ENCODE peak calls at places on chromosomes 11 and 22, in ten cellular contexts. I is left colon; F is A172; T is RWPE1; U is stromal cell of bone marrow; W is neural progenitor cell; Q is stimulated activated CD8-positive, alpha-beta memory T cell treated with anti-CD3 and anti-CD28 coated beads, Interleukin-2, amount 100 ng/mL, for 48 hours; L is stimulated activated CD4-positive, alpha-beta T cell treated with anti-CD3 and anti-CD28 coated beads, Interleukin-2, amount 100 ng/mL, for 48 hours; X is amniotic stem cell; O is SK-N-SH. B is an unnamed sample.

GRCh38 chr22:20659258-20659657 is 114.7 kb upstream of the SERPIND1 start:
- DNase-seq in X (no peak), W (no peak), L (no peak), I (no peak), Q (no peak), T (no peak), U (no peak), O (no peak), F (no peak), B (no peak)

GRCh38 chr11:110431212-110432073 is 1.7 kb downstream of the FDX1 start:
- DNase-seq in O (peak; percentile 9), T (no peak), Q (no peak), L (no peak), U (no peak), I (no peak), X (no peak), W (peak; percentile 2), F (no peak), B (no peak)

GRCh38 chr22:22397292-22397870 is 111.2 kb downstream of the ZNF280B start:
- DNase-seq in O (no peak), W (peak; percentile 52), L (no peak), T (no peak), I (no peak), F (peak; percentile 69), X (no peak), Q (no peak), U (peak; percentile 49), B (no peak)

GRCh38 chr11:19432370-19433163 is 191.8 kb upstream of the E2F8 start:
- DNase-seq in W (no peak), Q (no peak), T (no peak), I (no peak), L (no peak), O (no peak), X (no peak), U (peak; percentile 96), F (peak; percentile 85), B (no peak)

GRCh38 chr11:111429066-111429506 is 50.0 kb upstream of the POU2AF1 start:
- DNase-seq in W (peak; percentile 26), L (peak; percentile 73), Q (peak; percentile 62), X (peak; percentile 10), U (peak; percentile 47), F (peak; percentile 37), I (peak; percentile 69), O (peak; percentile 42), T (no peak), B (peak; percentile 75)

GRCh38 chr22:33756508-33756949 is 163.7 kb downstream of the LARGE1 start:
- DNase-seq in T (no peak), F (no peak), U (no peak), W (peak; percentile 77), Q (no peak), X (no peak), O (peak; percentile 14), L (no peak), I (no peak), B (peak; percentile 39)

GRCh38 chr11:113835306-113835705 is 40.1 kb downstream of the USP28 start:
- DNase-seq in U (no peak), X (no peak), W (no peak), F (no peak), Q (no peak), I (no peak), O (no peak), L (no peak), T (no peak), B (no peak)

GRCh38 chr11:14317659-14318325 is 41.2 kb downstream of the RRAS2 start:
- DNase-seq in I (no peak), F (no peak), X (no peak), O (no peak), Q (no peak), W (no peak), L (no peak), T (no peak), U (no peak), B (no peak)

GRCh38 chr22:29037340-29037932 is 24.2 kb downstream of the C22orf31 start:
- DNase-seq in X (no peak), I (no peak), Q (no peak), T (no peak), F (no peak), W (no peak), L (no peak), O (no peak), U (no peak), B (no peak)

GRCh38 chr11:82003671-82004148 is 730.0 kb downstream of the FAM181B start:
- DNase-seq in I (no peak), X (no peak), O (no peak), U (peak; percentile 38), F (peak; percentile 67), L (peak; percentile 6), T (peak; percentile 1), Q (peak; percentile 9), W (no peak), B (no peak)

GRCh38 chr22:30459206-30460052 is 12.4 kb downstream of the SEC14L3 start:
- DNase-seq in T (peak; percentile 19), I (no peak), F (no peak), O (no peak), W (peak; percentile 75), X (no peak), U (no peak), L (no peak), Q (no peak), B (peak; percentile 50)

GRCh38 chr22:42930810-42931420 is 73.8 kb upstream of the ARFGAP3 start:
- DNase-seq in L (no peak), O (no peak), F (peak; percentile 11), T (peak; percentile 26), X (no peak), I (no peak), W (no peak), Q (no peak), U (no peak), B (no peak)

GRCh38 chr11:2912498-2912897 is 16.7 kb downstream of the PHLDA2 start:
- DNase-seq in W (no peak), X (peak; percentile 71), F (peak; percentile 97), L (no peak), I (peak; percentile 93), Q (no peak), T (peak; percentile 99), U (peak; percentile 67), O (peak; percentile 67), B (no peak)

GRCh38 chr11:10908215-10908990 is 50.5 kb upstream of the ZBED5 start:
- DNase-seq in Q (no peak), T (no peak), W (no peak), X (peak; percentile 46), F (peak; percentile 92), L (no peak), O (no peak), U (peak; percentile 75), I (no peak), B (peak; percentile 26)

GRCh38 chr22:23062616-23063538 is 7.4 kb upstream of the GNAZ start:
- DNase-seq in O (peak; percentile 5), L (no peak), I (no peak), X (no peak), F (no peak), Q (no peak), W (no peak), T (no peak), U (no peak), B (peak; percentile 2)

GRCh38 chr11:127866109-127866508 is 721.2 kb downstream of the ETS1 start:
- DNase-seq in T (no peak), F (no peak), I (no peak), L (no peak), U (no peak), X (no peak), W (no peak), O (no peak), Q (no peak), B (no peak)

B was measured in WTC11.